ENCODE peak calls at places on chromosomes 11 and 22, in four cellular contexts. One of them, this sample, is unnamed.

GRCh38 chr11:67272327-67273259 is 6.3 kb downstream of the GRK2 start:
- DNase-seq in mesendoderm: no peak
- DNase-seq in IMR-90: no peak
- DNase-seq in mesenchymal stem cell: no peak
- DNase-seq in this sample: no peak

GRCh38 chr11:7436657-7437056 is 48.6 kb upstream of the OLFML1 start:
- DNase-seq in mesendoderm: peak; percentile 30
- DNase-seq in IMR-90: no peak
- DNase-seq in mesenchymal stem cell: no peak
- DNase-seq in this sample: no peak

GRCh38 chr11:27392715-27393114 is 29.7 kb upstream of the CCDC34 start:
- DNase-seq in mesendoderm: peak; percentile 74
- DNase-seq in IMR-90: peak; percentile 90
- DNase-seq in mesenchymal stem cell: peak; percentile 75
- DNase-seq in this sample: no peak

GRCh38 chr22:17243524-17243923 is 24.3 kb upstream of the ADA2 start:
- DNase-seq in mesendoderm: no peak
- DNase-seq in IMR-90: no peak
- DNase-seq in mesenchymal stem cell: no peak
- DNase-seq in this sample: no peak

GRCh38 chr22:39144101-39144815 is 8.2 kb downstream of the CBX7 start:
- DNase-seq in mesendoderm: peak; percentile 61
- DNase-seq in IMR-90: peak; percentile 30
- DNase-seq in mesenchymal stem cell: peak; percentile 85
- DNase-seq in this sample: peak; percentile 56

GRCh38 chr11:46296520-46297448 is 19.3 kb downstream of the CREB3L1 start:
- DNase-seq in mesendoderm: peak; percentile 99
- DNase-seq in IMR-90: peak; percentile 98
- DNase-seq in mesenchymal stem cell: peak; percentile 96
- DNase-seq in this sample: peak; percentile 97

GRCh38 chr11:59197990-59198389 is 14.7 kb downstream of the MPEG1 start:
- DNase-seq in mesendoderm: no peak
- DNase-seq in IMR-90: peak; percentile 68
- DNase-seq in mesenchymal stem cell: peak; percentile 10
- DNase-seq in this sample: no peak

GRCh38 chr11:123438191-123438627 is 8.1 kb downstream of the GRAMD1B start:
- DNase-seq in mesendoderm: peak; percentile 97
- DNase-seq in IMR-90: peak; percentile 17
- DNase-seq in mesenchymal stem cell: no peak
- DNase-seq in this sample: peak; percentile 47

GRCh38 chr11:115409691-115410220 is 94.5 kb downstream of the CADM1 start:
- DNase-seq in mesendoderm: no peak
- DNase-seq in IMR-90: peak; percentile 48
- DNase-seq in mesenchymal stem cell: peak; percentile 53
- DNase-seq in this sample: no peak

GRCh38 chr11:2917842-2918490 is 11.3 kb downstream of the PHLDA2 start:
- DNase-seq in mesendoderm: no peak
- DNase-seq in IMR-90: no peak
- DNase-seq in mesenchymal stem cell: no peak
- DNase-seq in this sample: no peak

GRCh38 chr22:49299821-49300231 is 527.8 kb downstream of the BRD1 start:
- DNase-seq in mesendoderm: no peak
- DNase-seq in IMR-90: no peak
- DNase-seq in mesenchymal stem cell: no peak
- DNase-seq in this sample: no peak

GRCh38 chr11:7579226-7579825 is 65.5 kb downstream of the PPFIBP2 start:
- DNase-seq in mesendoderm: no peak
- DNase-seq in IMR-90: peak; percentile 57
- DNase-seq in mesenchymal stem cell: peak; percentile 74
- DNase-seq in this sample: no peak

GRCh38 chr11:111167666-111168065 is 77.9 kb upstream of the POU2AF2 start:
- DNase-seq in mesendoderm: no peak
- DNase-seq in IMR-90: no peak
- DNase-seq in mesenchymal stem cell: no peak
- DNase-seq in this sample: no peak

GRCh38 chr11:73271936-73272679 is at the start of gene P2RY6:
- DNase-seq in mesendoderm: peak; percentile 92
- DNase-seq in IMR-90: peak; percentile 60
- DNase-seq in mesenchymal stem cell: peak; percentile 81
- DNase-seq in this sample: peak; percentile 44

GRCh38 chr11:134560066-134560465 is 148.0 kb upstream of the B3GAT1 start:
- DNase-seq in mesendoderm: no peak
- DNase-seq in IMR-90: no peak
- DNase-seq in mesenchymal stem cell: no peak
- DNase-seq in this sample: no peak

GRCh38 chr11:119797137-119797611 is 68.2 kb upstream of the NECTIN1 start:
- DNase-seq in mesendoderm: no peak
- DNase-seq in IMR-90: no peak
- DNase-seq in mesenchymal stem cell: no peak
- DNase-seq in this sample: no peak

GRCh38 chr11:3345736-3346135 is 33.2 kb downstream of the ZNF195 start:
- DNase-seq in mesendoderm: peak; percentile 62
- DNase-seq in IMR-90: no peak
- DNase-seq in mesenchymal stem cell: no peak
- DNase-seq in this sample: no peak

GRCh38 chr22:29788339-29789279 is 21.4 kb downstream of the UQCR10 start:
- DNase-seq in mesendoderm: no peak
- DNase-seq in IMR-90: no peak
- DNase-seq in mesenchymal stem cell: no peak
- DNase-seq in this sample: no peak

GRCh38 chr22:21712751-21713427 is 22.7 kb downstream of the YPEL1 start:
- DNase-seq in mesendoderm: peak; percentile 89
- DNase-seq in IMR-90: peak; percentile 78
- DNase-seq in mesenchymal stem cell: peak; percentile 85
- DNase-seq in this sample: peak; percentile 59

GRCh38 chr11:35332524-35332923 is 86.8 kb downstream of the SLC1A2 start:
- DNase-seq in mesendoderm: no peak
- DNase-seq in IMR-90: no peak
- DNase-seq in mesenchymal stem cell: no peak
- DNase-seq in this sample: no peak

GRCh38 chr22:45889539-45890350 is 87.2 kb downstream of the WNT7B start:
- DNase-seq in mesendoderm: no peak
- DNase-seq in IMR-90: peak; percentile 27
- DNase-seq in mesenchymal stem cell: no peak
- DNase-seq in this sample: no peak

GRCh38 chr22:39148727-39149535 is 3.5 kb downstream of the CBX7 start:
- DNase-seq in mesendoderm: peak; percentile 73
- DNase-seq in IMR-90: no peak
- DNase-seq in mesenchymal stem cell: peak; percentile 61
- DNase-seq in this sample: peak; percentile 90

GRCh38 chr11:28106351-28107043 is 1.5 kb downstream of the KIF18A start:
- DNase-seq in mesendoderm: no peak
- DNase-seq in IMR-90: no peak
- DNase-seq in mesenchymal stem cell: peak; percentile 17
- DNase-seq in this sample: no peak

GRCh38 chr22:45975266-45976161 is 1.4 kb downstream of the WNT7B start:
- DNase-seq in mesendoderm: peak; percentile 40
- DNase-seq in IMR-90: no peak
- DNase-seq in mesenchymal stem cell: no peak
- DNase-seq in this sample: no peak

GRCh38 chr11:73652046-73652730 is 5.8 kb downstream of the PLEKHB1 start:
- DNase-seq in mesendoderm: peak; percentile 69
- DNase-seq in IMR-90: no peak
- DNase-seq in mesenchymal stem cell: no peak
- DNase-seq in this sample: no peak

GRCh38 chr11:94543695-94544581 is at the start of gene FUT4:
- DNase-seq in mesendoderm: peak; percentile 93
- DNase-seq in IMR-90: peak; percentile 74
- DNase-seq in mesenchymal stem cell: peak; percentile 87
- DNase-seq in this sample: peak; percentile 90

GRCh38 chr11:94544582-94544831 is 786 bp downstream of the FUT4 start:
- DNase-seq in mesendoderm: peak; percentile 38
- DNase-seq in IMR-90: no peak
- DNase-seq in mesenchymal stem cell: no peak
- DNase-seq in this sample: no peak

GRCh38 chr11:94546886-94547285 is 3.2 kb downstream of the FUT4 start:
- DNase-seq in mesendoderm: no peak
- DNase-seq in IMR-90: no peak
- DNase-seq in mesenchymal stem cell: no peak
- DNase-seq in this sample: no peak

GRCh38 chr11:94544832-94545640 is 1.3 kb downstream of the FUT4 start:
- DNase-seq in mesendoderm: peak; percentile 49
- DNase-seq in IMR-90: no peak
- DNase-seq in mesenchymal stem cell: peak; percentile 28
- DNase-seq in this sample: peak; percentile 46

GRCh38 chr11:94545641-94546470 is 2.1 kb downstream of the FUT4 start:
- DNase-seq in mesendoderm: no peak
- DNase-seq in IMR-90: no peak
- DNase-seq in mesenchymal stem cell: no peak
- DNase-seq in this sample: no peak
- H3K4ac ChIP-seq in mesendoderm: no peak overlapping the region
- H3K4ac ChIP-seq in IMR-90: peak overlapping the region; percentile 27
- H3K4ac ChIP-seq in mesenchymal stem cell: no peak overlapping the region
- H3K4ac ChIP-seq in this sample: no peak overlapping the region

GRCh38 chr11:44654596-44654995 is 72.2 kb upstream of the TSPAN18 start:
- DNase-seq in mesendoderm: no peak
- DNase-seq in IMR-90: no peak
- DNase-seq in mesenchymal stem cell: no peak
- DNase-seq in this sample: no peak

GRCh38 chr11:44648109-44648508 is 78.7 kb upstream of the TSPAN18 start:
- DNase-seq in mesendoderm: no peak
- DNase-seq in IMR-90: no peak
- DNase-seq in mesenchymal stem cell: no peak
- DNase-seq in this sample: no peak

GRCh38 chr11:44654057-44654456 is 72.7 kb upstream of the TSPAN18 start:
- DNase-seq in mesendoderm: no peak
- DNase-seq in IMR-90: no peak
- DNase-seq in mesenchymal stem cell: no peak
- DNase-seq in this sample: no peak

GRCh38 chr11:44652901-44653644 is 73.7 kb upstream of the TSPAN18 start:
- DNase-seq in mesendoderm: no peak
- DNase-seq in IMR-90: no peak
- DNase-seq in mesenchymal stem cell: no peak
- DNase-seq in this sample: no peak

DNA sequence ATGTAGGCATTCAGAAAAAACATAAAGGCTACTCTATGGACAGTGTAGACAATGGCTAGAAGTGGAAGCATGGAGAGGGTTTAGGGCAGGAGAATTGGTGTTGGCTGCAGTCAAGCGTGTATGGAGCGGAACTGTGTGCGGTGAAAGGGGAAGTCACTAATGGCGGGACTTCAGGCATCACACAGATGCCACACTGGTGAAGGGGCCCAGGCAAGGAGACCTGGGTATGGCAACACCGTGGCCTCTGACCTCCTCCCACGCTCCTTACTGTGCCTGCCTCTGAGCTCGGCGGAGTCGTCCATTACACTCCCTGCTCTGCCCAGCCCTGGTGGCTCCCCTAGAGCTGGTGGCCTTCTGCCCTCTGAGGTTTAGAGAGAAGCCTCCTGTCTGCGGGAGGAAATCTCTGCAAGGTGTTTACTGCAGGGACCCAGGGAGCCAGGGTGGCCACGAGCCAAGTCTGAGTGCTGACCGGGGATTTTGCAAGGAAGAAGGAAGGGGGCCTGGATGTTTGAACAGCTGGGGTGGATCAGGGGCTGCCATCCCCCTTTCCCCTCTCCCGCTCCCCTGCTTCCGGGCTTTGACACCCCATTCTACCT is 75.1 kb upstream of the TSPAN18 start:
- DNase-seq in mesendoderm: no peak
- DNase-seq in IMR-90: no peak
- DNase-seq in mesenchymal stem cell: no peak
- DNase-seq in this sample: no peak
- H3K4me2 ChIP-seq in mesendoderm: no peak overlapping the region
- H3K4me2 ChIP-seq in IMR-90: no peak overlapping the region
- H3K4me2 ChIP-seq in mesenchymal stem cell: no peak overlapping the region
- H3K4me2 ChIP-seq in this sample: no peak overlapping the region

DNA sequence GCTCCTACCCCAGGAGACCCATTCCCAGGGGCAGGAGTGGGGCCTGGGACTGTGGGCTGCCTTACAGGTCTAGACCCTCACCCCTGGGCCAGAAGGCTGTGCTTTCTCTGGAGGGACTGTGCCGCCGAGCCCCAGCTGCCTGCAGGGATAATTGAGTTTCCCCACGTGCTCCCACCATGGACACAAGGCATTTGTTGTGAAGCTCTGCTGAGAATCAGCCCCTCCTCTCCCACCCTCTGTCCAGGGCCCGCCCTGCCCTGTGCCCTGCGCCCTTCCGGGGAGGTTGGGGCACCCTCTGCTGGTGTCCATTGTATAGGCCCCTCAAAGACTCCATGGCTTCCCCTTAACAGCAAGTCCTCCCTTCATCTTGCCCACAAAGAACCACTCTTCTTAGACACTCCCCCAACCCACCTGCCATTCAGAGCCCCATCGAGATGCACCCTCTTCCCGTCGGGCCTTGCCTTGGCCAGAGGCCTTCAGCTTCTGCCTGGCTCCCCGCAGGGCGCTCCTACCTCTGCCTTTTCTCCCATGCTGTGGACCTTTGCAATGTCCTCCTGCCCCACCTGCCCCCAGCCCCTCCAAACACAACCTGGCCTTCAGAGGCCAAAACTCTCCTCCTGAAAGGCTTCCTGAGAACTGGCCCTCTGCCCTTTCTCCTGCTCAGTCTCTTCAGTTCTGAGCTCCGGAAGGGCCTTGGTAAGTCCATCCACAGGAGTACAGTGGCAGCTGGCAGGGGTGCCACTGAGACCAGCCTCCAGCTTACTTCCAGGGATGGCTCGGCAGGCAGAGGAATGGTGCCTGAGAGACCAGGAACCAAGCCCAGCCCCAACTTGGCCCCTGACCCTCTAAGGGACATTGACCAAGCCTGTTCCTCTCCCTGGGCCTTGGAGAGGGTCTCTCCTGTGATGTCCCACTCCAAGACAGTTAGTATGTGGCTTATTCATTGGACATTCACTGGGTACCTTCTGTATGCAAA is 22.4 kb downstream of the DUSP8 start:
- DNase-seq in mesendoderm: no peak
- DNase-seq in IMR-90: no peak
- DNase-seq in mesenchymal stem cell: no peak
- DNase-seq in this sample: no peak
- H3K4ac ChIP-seq in mesendoderm: no peak overlapping the region
- H3K4ac ChIP-seq in IMR-90: no peak overlapping the region
- H3K4ac ChIP-seq in mesenchymal stem cell: no peak overlapping the region
- H3K4ac ChIP-seq in this sample: no peak overlapping the region

DNA sequence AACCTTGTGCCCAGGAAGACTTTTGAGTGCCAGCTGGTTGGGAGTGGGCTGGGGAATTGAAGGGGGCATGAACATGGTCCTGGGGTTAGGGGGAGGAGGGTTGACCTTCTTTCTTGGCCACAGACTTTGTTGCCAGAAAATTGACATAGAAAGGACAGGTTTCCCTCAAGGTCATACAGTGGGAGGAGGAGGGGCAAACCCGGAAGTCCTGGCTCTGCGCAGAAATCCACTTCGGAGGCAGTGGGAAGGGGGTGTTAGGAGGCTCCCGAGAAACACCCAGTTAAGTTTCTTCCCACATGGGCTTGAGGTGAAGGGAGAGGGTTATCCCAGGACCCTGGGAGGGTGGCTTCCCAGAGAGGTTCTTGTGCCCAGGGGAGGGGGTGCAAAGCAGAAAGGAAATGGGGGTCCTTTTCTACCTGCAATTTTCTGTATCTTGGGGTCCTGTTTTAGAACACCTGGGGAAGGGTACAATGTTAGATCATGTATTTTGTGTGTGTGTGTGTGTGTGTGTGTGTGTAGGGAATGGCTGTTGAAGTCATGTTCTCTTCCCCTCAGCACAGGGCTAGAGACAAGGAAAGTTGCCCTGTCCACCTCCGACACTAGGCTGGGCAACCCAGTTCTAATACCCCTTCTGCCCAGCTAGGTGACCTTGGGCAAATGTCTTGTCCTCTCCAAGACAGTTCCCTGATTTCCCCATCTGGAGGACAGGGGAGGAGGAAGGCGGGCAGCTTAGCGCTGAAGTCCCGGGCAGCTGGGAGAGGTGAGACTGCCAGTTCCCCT is 1.1 kb downstream of the PVALB start:
- DNase-seq in mesendoderm: no peak
- DNase-seq in IMR-90: no peak
- DNase-seq in mesenchymal stem cell: no peak
- DNase-seq in this sample: no peak
- H3K4me2 ChIP-seq in mesendoderm: peak overlapping the region; percentile 90
- H3K4me2 ChIP-seq in IMR-90: no peak overlapping the region
- H3K4me2 ChIP-seq in mesenchymal stem cell: no peak overlapping the region
- H3K4me2 ChIP-seq in this sample: peak overlapping the region; percentile 72

This sample was measured in H9.